ENCODE peak calls at places on chromosomes 11 and 22, in five cellular contexts. V is HepG2, X is GM12878, R is H1, G is K562. Q is an unnamed sample.

GRCh38 chr11:1469287-1469910 is 17.2 kb downstream of the MOB2 start:
- DNase-seq in V (no peak), X (no peak), R (no peak), G (no peak), Q (no peak)

GRCh38 chr11:65606876-65607613 is 7.0 kb downstream of the MAP3K11 start:
- DNase-seq in V (no peak), X (no peak), R (peak; percentile 94), G (peak; percentile 83), Q (peak; percentile 70)

GRCh38 chr22:22934543-22935055 is 47.0 kb downstream of the IGLL5 start:
- DNase-seq in V (no peak), X (no peak), R (no peak), G (peak; percentile 59), Q (no peak)

GRCh38 chr22:24414984-24415945 is 12.1 kb upstream of the ADORA2A start:
- DNase-seq in V (no peak), X (no peak), R (no peak), G (no peak), Q (no peak)

GRCh38 chr11:106939157-106939556 is 79.1 kb downstream of the GUCY1A2 start:
- DNase-seq in V (no peak), X (no peak), R (no peak), G (no peak), Q (no peak)

GRCh38 chr11:103279821-103280220 is 170.6 kb downstream of the DYNC2H1 start:
- DNase-seq in V (no peak), X (no peak), R (no peak), G (no peak), Q (no peak)

GRCh38 chr11:66340596-66341501 is 4.1 kb downstream of the BRMS1 start:
- DNase-seq in V (no peak), X (no peak), R (no peak), G (no peak), Q (no peak)

GRCh38 chr22:43968614-43969013 is 13.4 kb downstream of the SAMM50 start:
- DNase-seq in V (no peak), X (no peak), R (no peak), G (no peak), Q (no peak)

GRCh38 chr11:13800901-13801300 is 132.4 kb downstream of the FAR1 start:
- DNase-seq in V (no peak), X (no peak), R (no peak), G (no peak), Q (no peak)

GRCh38 chr11:6609502-6610015 is 2.5 kb downstream of the TAF10 start:
- DNase-seq in V (no peak), X (no peak), R (no peak), G (no peak), Q (no peak)

GRCh38 chr11:119615003-119615878 is 113.8 kb downstream of the NECTIN1 start:
- DNase-seq in V (peak; percentile 83), X (peak; percentile 48), R (no peak), G (no peak), Q (peak; percentile 56)

GRCh38 chr11:131514062-131514461 is 143.6 kb downstream of the NTM start:
- DNase-seq in V (no peak), X (no peak), R (no peak), G (no peak), Q (no peak)
- TF ChIP-seq KDM1A in V (no peak), X (no peak), R (no peak), G (no peak), Q (no peak)

GRCh38 chr11:98183034-98183433 is 837.7 kb upstream of the CNTN5 start:
- DNase-seq in V (no peak), X (no peak), R (no peak), G (no peak), Q (no peak)

DNA sequence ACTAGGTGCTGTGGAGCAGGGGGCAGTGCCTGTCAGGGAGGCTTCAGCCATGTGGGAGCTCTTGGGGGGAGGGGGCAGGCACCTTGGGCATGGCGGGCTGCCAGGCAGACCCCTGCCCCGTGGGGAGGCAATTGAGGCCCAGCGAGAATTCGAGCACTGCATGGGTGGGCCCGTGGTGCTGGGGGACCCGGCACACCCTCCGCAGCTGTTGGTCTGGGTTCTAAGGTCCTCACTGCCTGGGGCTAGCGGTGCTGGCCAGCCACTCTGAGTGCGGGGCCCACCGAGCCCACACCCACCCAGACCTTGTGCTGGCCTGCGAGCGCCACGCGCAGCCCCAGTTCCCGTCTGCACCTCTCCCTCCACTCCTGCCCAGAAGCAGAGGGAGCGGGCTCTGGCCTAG is 835.5 kb upstream of the CNTN5 start:
- DNase-seq in V (no peak), X (no peak), R (no peak), G (no peak), Q (no peak)
- TF ChIP-seq USF2 in V (no peak), X (no peak), R (no peak), G (no peak), Q (no peak)

GRCh38 chr11:123202155-123202714 is 7.2 kb upstream of the CLMP start:
- DNase-seq in V (no peak), X (no peak), R (no peak), G (no peak), Q (no peak)

GRCh38 chr11:123203471-123203870 is 8.4 kb upstream of the CLMP start:
- DNase-seq in V (no peak), X (no peak), R (no peak), G (no peak), Q (no peak)

GRCh38 chr11:123203934-123204333 is 8.9 kb upstream of the CLMP start:
- DNase-seq in V (no peak), X (no peak), R (no peak), G (no peak), Q (no peak)

GRCh38 chr11:123206671-123207421 is 11.8 kb upstream of the CLMP start:
- DNase-seq in V (no peak), X (no peak), R (no peak), G (no peak), Q (no peak)

DNA sequence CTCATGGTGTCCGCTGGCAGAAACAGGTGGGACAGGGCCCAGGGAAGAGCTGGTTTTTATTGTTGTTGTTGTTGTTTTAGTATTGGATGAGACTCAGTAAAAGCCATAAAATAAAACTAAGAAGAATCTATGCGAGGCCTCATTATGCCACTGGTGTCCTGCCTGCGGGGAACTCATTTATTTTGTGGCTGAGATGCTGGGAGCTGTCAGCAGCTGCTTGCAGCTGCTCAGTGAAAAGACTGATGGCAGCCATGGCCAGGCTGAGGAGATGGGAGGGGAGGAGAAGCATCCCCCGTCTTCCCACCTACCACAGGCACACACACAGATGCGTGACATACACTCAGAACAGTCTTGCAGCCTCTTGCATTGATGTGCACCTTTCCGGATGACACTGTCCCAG is 7.7 kb upstream of the CLMP start:
- DNase-seq in V (no peak), X (no peak), R (no peak), G (no peak), Q (no peak)
- TF ChIP-seq KDM1A in V (no peak), X (no peak), R (no peak), G (no peak), Q (no peak)

GRCh38 chr11:12540075-12540685 is 134.0 kb upstream of the TEAD1 start:
- DNase-seq in V (no peak), X (no peak), R (no peak), G (no peak), Q (no peak)

GRCh38 chr11:12537778-12538401 is 136.3 kb upstream of the TEAD1 start:
- DNase-seq in V (no peak), X (no peak), R (no peak), G (no peak), Q (no peak)

GRCh38 chr11:12540913-12541587 is 133.2 kb upstream of the TEAD1 start:
- DNase-seq in V (no peak), X (no peak), R (no peak), G (no peak), Q (peak; percentile 41)

GRCh38 chr11:12538889-12539421 is 135.3 kb upstream of the TEAD1 start:
- DNase-seq in V (no peak), X (no peak), R (no peak), G (no peak), Q (no peak)

GRCh38 chr11:12539570-12539969 is 134.7 kb upstream of the TEAD1 start:
- DNase-seq in V (no peak), X (no peak), R (no peak), G (no peak), Q (no peak)
- TF ChIP-seq USF2 in V (no peak), X (no peak), R (no peak), G (no peak), Q (no peak)

GRCh38 chr22:47850644-47851151 is 1088.2 kb downstream of the TBC1D22A start:
- DNase-seq in V (no peak), X (no peak), R (no peak), G (no peak), Q (no peak)
- TF ChIP-seq KDM1A in V (no peak), X (no peak), R (no peak), G (no peak), Q (no peak)

GRCh38 chr11:122155765-122156527 is 39.9 kb upstream of the BLID start:
- DNase-seq in V (no peak), X (no peak), R (no peak), G (no peak), Q (peak; percentile 26)

GRCh38 chr11:122155001-122155400 is 39.0 kb upstream of the BLID start:
- DNase-seq in V (no peak), X (no peak), R (no peak), G (no peak), Q (no peak)

GRCh38 chr11:122159173-122159701 is 43.2 kb upstream of the BLID start:
- DNase-seq in V (no peak), X (no peak), R (no peak), G (no peak), Q (no peak)

GRCh38 chr11:122159861-122160260 is 43.8 kb upstream of the BLID start:
- DNase-seq in V (no peak), X (no peak), R (no peak), G (no peak), Q (no peak)

GRCh38 chr11:122157540-122158173 is 41.6 kb upstream of the BLID start:
- DNase-seq in V (no peak), X (no peak), R (no peak), G (no peak), Q (no peak)
- TF ChIP-seq USF2 in V (no peak), X (no peak), R (no peak), G (no peak), Q (no peak)

Q was measured in A549.